ENCODE peak calls at places on chromosome 12, in seven cellular contexts. O, A, T, Y, N, V and Z are unnamed samples. For H3K4me1, the result is how much of the 10 kb centered on the place peaks cover.

GRCh38 chr12:82800185-82800584 is 113.5 kb downstream of the TMTC2 start:
- DNase-seq in T (no peak), V (no peak), Y (no peak), N (no peak), A (no peak), O (no peak), Z (peak)

GRCh38 chr12:41224066-41224465 is 35.9 kb downstream of the PDZRN4 start:
- DNase-seq in O (no peak), A (no peak), V (no peak), Y (no peak), T (no peak), N (no peak), Z (no peak)

GRCh38 chr12:120677765-120678473 is 9.0 kb upstream of the MLEC start:
- DNase-seq in Y (no peak), V (no peak), O (no peak), T (no peak), A (no peak), N (peak), Z (no peak)

GRCh38 chr12:41510470-41510869 is 322.4 kb downstream of the PDZRN4 start:
- DNase-seq in O (no peak), V (no peak), Y (no peak), T (no peak), N (no peak), A (no peak), Z (no peak)

GRCh38 chr12:126952106-126953007 is 1314.6 kb upstream of the TMEM132C start:
- DNase-seq in Y (no peak), T (no peak), N (peak), V (no peak), O (no peak), A (no peak), Z (no peak)

GRCh38 chr12:51377099-51377984 is 13.9 kb downstream of the GALNT6 start:
- DNase-seq in N (no peak), O (no peak), V (no peak), Y (no peak), T (no peak), A (no peak), Z (no peak)

GRCh38 chr12:591167-591570 is 72.1 kb downstream of the NINJ2 start:
- DNase-seq in V (no peak), O (no peak), A (no peak), Y (no peak), N (no peak), T (peak), Z (no peak)

GRCh38 chr12:71999795-72000194 is 61.1 kb downstream of the TPH2 start:
- DNase-seq in N (peak), T (no peak), Y (no peak), A (no peak), V (no peak), O (no peak), Z (peak)

GRCh38 chr12:130953783-130954543 is at the start of gene ADGRD1:
- DNase-seq in A (peak), V (no peak), N (no peak), Y (peak), O (peak), T (peak), Z (no peak)

GRCh38 chr12:26205298-26205697 is 9.9 kb downstream of the SSPN start:
- DNase-seq in N (no peak), O (no peak), Y (no peak), V (no peak), A (no peak), T (no peak), Z (no peak)

GRCh38 chr12:1213205-1213604 is 222.2 kb downstream of the ERC1 start:
- DNase-seq in A (no peak), V (no peak), O (no peak), Y (no peak), N (no peak), T (no peak), Z (no peak)

GRCh38 chr12:42421844-42422779 is 96.1 kb downstream of the PPHLN1 start:
- DNase-seq in N (peak), Y (no peak), T (no peak), O (no peak), V (no peak), A (no peak), Z (no peak)

GRCh38 chr12:1582709-1583050 is 11.7 kb downstream of the FBXL14 start:
- DNase-seq in O (no peak), A (no peak), N (no peak), V (no peak), T (no peak), Y (no peak), Z (no peak)

GRCh38 chr12:132018193-132018916 is 68.6 kb downstream of the EP400 start:
- DNase-seq in Y (peak), N (peak), V (no peak), O (no peak), A (no peak), T (no peak), Z (no peak)

GRCh38 chr12:132019891-132020290 is 70.1 kb downstream of the EP400 start:
- DNase-seq in N (no peak), O (no peak), V (no peak), A (no peak), Y (no peak), T (no peak), Z (no peak)

GRCh38 chr12:132014092-132014914 is 64.6 kb downstream of the EP400 start:
- DNase-seq in T (no peak), Y (peak), A (no peak), N (peak), O (no peak), V (no peak), Z (no peak)

GRCh38 chr12:132015686-132016430 is 66.1 kb downstream of the EP400 start:
- DNase-seq in O (no peak), V (no peak), N (no peak), A (no peak), Y (no peak), T (no peak), Z (no peak)

DNA sequence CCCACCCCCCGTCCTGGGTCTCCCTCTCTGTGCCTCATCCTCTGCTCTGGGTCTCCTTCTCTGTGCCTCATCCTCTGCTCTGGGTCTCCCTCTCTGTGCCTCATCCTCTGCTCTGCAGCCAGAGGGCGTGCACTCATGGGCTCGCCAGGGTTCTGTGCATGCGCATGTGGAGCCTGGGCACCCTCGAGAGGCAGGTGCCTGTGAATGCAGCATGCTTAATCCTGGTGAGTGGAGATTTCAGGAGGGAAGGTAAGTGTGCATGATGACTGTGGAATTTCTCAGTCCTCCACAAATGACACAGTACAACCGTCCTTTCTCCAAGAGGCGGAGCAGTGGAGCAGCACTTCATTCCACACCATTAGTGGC is 65.2 kb downstream of the EP400 start:
- DNase-seq in N (no peak), Y (no peak), V (no peak), T (no peak), A (no peak), O (no peak), Z (no peak)
- TF ChIP-seq CTCF in N (no peak), Y (no peak), V (no peak), T (no peak), A (no peak), O (no peak), Z (peak)

DNA sequence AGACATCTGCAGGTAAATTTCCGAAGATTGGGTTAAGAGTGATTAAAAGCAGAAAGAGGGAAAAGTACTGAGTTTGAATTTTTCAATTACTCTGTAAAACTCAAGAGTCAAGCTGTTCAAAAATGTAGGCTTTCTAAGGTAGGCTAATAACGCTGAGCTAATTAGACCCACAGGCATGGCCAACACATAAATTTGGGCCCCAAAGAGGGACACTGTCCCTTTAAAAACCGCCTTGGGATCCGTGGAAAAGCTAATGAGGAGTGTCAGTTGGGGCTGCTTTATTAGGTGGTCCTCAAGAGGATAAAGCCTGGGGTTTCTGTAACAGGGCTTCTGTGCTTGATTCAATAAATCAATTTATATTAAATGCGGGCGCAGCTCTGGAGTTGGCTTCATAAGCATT is 222.4 kb downstream of the PPM1H start:
- DNase-seq in N (no peak), Y (no peak), O (no peak), V (no peak), A (no peak), T (no peak), Z (no peak)
- H3K4me1 ChIP-seq in N (under half), Y (under half), O (under half), V (under half), A (under half), T (under half), Z (under half)

DNA sequence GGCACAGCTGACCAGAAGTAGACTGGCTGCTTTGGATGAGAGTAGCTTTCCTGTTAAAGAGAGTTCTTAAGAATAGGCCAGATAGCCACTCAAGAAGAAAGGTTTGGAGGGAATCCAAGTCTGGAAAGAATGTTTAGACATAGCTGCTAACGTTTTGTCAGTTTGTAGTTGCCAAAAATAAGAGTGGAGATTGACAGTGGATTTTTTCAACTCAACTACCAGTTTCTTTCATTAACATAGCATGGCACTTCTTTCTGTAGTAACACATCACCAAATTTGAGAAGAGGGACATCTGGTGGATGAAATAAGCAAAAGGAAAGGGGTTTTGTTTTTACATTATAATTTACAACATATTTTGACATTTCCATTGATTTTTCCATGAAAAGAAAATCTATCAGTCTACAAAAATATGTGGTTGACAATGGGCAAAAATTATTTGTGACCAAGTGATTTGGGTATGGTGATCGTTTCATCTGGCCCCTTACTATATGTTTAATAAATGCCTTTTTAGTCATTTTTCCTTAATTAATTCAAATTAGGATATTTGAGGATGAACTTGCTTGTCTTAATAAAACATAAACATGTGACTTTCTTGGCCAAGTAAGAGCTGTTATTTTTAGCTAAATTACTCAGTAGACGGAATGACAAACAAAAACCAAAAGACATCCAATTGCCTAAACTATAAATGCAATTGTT is 71.1 kb downstream of the PTPRR start:
- DNase-seq in A (no peak), T (no peak), O (no peak), N (peak), V (peak), Y (no peak), Z (peak)
- TF ChIP-seq CTCF in A (peak), T (no peak), O (no peak), N (peak), V (peak), Y (peak), Z (peak)

DNA sequence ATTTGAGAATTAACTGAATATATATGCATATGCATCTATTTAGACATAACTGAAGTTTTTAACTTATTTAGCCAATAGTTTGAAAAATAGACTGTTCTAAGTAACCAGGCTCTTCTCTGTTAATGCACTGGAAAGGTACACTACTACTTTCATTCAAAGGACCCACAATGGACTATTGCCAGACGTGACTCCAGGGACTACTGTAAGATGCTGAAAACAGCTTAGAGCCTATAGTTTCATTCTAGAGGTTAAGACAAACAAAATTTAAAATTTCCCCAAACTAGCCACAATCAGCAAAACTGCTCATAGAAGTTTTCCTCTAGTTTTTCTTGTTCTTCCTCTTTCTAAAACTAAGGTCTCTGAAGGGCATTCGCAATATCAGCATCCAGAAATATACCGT is 10.5 kb downstream of the APPL2 start:
- DNase-seq in N (no peak), A (no peak), Y (no peak), T (no peak), V (no peak), O (no peak), Z (no peak)
- H3K4me1 ChIP-seq in N (under half), A (half or more), Y (under half), T (under half), V (under half), O (under half), Z (under half)

GRCh38 chr12:15584366-15585041 is 204.7 kb downstream of the EPS8 start:
- DNase-seq in V (peak), T (no peak), A (no peak), O (peak), Y (no peak), N (peak), Z (peak)

GRCh38 chr12:15583804-15584203 is 205.4 kb downstream of the EPS8 start:
- DNase-seq in A (no peak), V (no peak), O (no peak), N (no peak), T (no peak), Y (no peak), Z (no peak)

GRCh38 chr12:15575797-15576560 is 213.2 kb downstream of the EPS8 start:
- DNase-seq in A (no peak), V (no peak), O (no peak), N (peak), T (no peak), Y (no peak), Z (no peak)

GRCh38 chr12:15581006-15581405 is 208.2 kb downstream of the EPS8 start:
- DNase-seq in Y (no peak), N (no peak), T (no peak), V (no peak), A (no peak), O (no peak), Z (no peak)

DNA sequence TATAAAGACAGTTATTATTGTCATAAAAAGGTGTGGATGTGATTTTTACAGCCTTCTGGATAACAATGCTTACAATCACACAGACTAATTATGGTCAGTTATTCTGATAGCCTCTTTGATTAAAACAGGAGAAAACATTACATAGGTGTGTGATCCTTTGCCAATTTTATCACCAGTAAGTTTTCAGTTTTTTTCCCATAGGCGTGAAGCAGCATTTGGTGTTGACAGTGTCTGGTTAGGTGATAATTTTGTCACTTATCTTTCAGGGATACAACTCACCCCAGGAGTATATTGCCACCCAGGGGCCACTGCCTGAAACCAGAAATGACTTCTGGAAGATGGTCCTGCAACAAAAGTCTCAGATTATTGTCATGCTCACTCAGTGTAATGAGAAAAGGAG is 208.8 kb downstream of the EPS8 start:
- DNase-seq in N (no peak), Y (no peak), T (no peak), O (no peak), V (no peak), A (peak), Z (no peak)
- TF ChIP-seq CTCF in N (no peak), Y (no peak), T (no peak), O (no peak), V (no peak), A (no peak), Z (no peak)

DNA sequence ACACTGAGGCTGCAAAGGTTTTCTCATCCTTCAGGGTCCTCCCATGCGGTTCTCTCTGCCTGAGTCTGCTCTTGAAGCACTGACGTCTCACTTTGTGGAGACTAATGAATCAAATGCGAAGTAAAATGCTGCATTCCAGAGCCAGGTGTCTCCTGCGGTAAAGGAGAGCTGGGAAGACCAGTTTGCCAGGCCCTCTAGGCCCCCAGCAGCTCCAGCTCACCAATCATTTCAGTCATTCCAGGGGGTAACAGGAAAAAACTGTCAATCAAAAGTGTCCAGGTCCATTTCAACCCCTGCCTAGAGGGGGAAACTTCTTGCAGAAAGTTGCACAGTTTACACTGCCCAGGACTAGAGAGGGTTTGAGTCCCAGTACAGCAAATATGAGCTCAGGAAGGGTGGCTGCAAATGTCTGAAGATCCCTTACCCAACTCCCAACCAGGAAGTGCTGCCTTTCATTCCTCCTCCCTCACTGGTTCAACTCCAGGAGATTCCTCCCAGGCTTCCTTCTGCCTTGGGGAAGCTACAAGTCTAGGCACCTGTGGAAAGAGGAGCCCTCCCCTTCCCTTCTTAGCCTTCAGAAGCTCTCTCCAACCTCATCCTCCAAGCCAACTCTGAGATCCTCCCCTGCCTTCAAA is 2.7 kb upstream of the NXPH4 start:
- DNase-seq in N (no peak), Y (no peak), V (no peak), A (no peak), O (no peak), T (no peak), Z (peak)
- H3K4me1 ChIP-seq in N (under half), Y (under half), V (half or more), A (under half), O (under half), T (under half), Z (under half)

GRCh38 chr12:12254549-12254948 is 12.3 kb downstream of the LRP6 start:
- DNase-seq in Y (no peak), A (no peak), O (no peak), N (no peak), T (no peak), V (no peak), Z (no peak)

GRCh38 chr12:12247584-12247983 is 19.3 kb downstream of the LRP6 start:
- DNase-seq in Y (no peak), V (no peak), N (peak), A (no peak), O (no peak), T (no peak), Z (no peak)

GRCh38 chr12:12244341-12244740 is 22.5 kb downstream of the LRP6 start:
- DNase-seq in T (no peak), Y (no peak), V (no peak), A (no peak), N (peak), O (no peak), Z (no peak)

DNA sequence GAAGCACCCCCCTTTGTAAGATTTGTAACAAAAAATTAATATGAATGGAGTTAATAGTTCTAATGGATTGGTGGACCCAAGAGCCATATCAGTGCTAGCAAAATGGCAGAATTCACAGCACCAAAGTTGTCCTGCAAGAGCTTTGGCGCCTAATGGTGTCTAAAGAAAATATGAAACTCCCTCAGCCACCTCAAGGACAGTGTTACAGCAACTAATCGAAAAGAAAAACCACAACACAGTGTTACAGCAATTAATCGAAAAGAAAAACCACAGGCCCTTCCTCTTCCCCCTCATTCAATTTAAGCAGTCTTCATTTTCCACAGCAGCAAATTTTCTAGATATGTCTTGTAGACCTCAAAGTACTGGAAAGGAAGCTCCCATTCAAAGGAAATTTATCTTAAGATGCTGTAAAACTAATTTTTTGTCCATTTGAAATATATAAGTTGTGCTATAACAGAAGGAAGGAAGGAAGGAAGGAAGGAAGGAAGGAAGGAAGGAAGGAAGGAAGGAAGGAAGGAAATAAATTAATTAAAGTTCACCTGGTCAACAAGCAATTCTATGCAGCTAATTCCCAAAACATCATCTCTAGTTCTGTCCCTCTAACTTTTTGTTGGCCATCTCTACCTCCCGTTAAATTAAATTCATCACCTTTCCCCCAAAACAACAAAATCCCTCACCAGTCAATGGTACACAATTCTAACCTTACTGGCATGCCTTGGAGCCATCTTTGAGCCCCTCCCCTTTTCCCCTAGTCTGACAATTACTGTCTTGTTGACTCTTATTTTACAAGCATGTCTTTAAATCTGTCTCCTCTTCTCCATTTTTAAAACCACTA is 17.4 kb downstream of the LRP6 start:
- DNase-seq in A (no peak), V (no peak), O (no peak), Y (no peak), T (no peak), N (no peak), Z (no peak)
- TF ChIP-seq CTCF in A (no peak), V (no peak), O (no peak), Y (no peak), T (no peak), N (no peak), Z (no peak)